ENCODE peak calls at places on chromosomes 4 and X, in five cellular contexts. H is fibroblast of villous mesenchyme, C is coronary artery, J is transverse colon, K is HFF-Myc. D is an unnamed sample.

GRCh38 chrX:107851215-107851614 is 25.5 kb downstream of the MID2 start:
- DNase-seq in J (no peak), C (no peak), K (no peak), H (no peak), D (no peak)

GRCh38 chr4:146957252-146957651 is 11.6 kb upstream of the TTC29 start:
- DNase-seq in H (peak), K (peak), J (no peak), C (no peak), D (no peak)

GRCh38 chr4:39631700-39632079 is 7.0 kb downstream of the SMIM14 start:
- DNase-seq in C (no peak), K (no peak), H (no peak), J (no peak), D (no peak)

GRCh38 chrX:15203694-15204093 is 66.2 kb downstream of the ASB9 start:
- DNase-seq in C (no peak), J (no peak), H (no peak), K (no peak), D (no peak)

GRCh38 chr4:151540728-151541437 is 131.9 kb downstream of the FHIP1A start:
- DNase-seq in K (peak), J (peak), H (peak), C (no peak), D (no peak)

GRCh38 chr4:16508968-16509367 is 282.7 kb upstream of the TAPT1 start:
- DNase-seq in J (no peak), H (no peak), K (no peak), C (no peak), D (no peak)

GRCh38 chr4:3822230-3822947 is 56.2 kb downstream of the ADRA2C start:
- DNase-seq in C (no peak), H (peak), J (peak), K (no peak), D (no peak)

GRCh38 chr4:186942745-186943606 is 219.3 kb upstream of the FAT1 start:
- DNase-seq in C (no peak), J (no peak), K (no peak), H (peak), D (no peak)

GRCh38 chr4:169400832-169401231 is 130.1 kb upstream of the SH3RF1 start:
- DNase-seq in J (no peak), K (no peak), H (no peak), C (no peak), D (no peak)

GRCh38 chr4:128298129-128298758 is 10.6 kb upstream of the PGRMC2 start:
- DNase-seq in J (peak), K (no peak), C (no peak), H (no peak), D (no peak)

GRCh38 chrX:19794690-19795089 is 92.7 kb downstream of the SH3KBP1 start:
- DNase-seq in C (no peak), K (no peak), J (no peak), H (no peak), D (no peak)

GRCh38 chr4:1383728-1384591 is 22.3 kb downstream of the NKX1-1 start:
- DNase-seq in C (no peak), J (no peak), H (no peak), K (no peak), D (no peak)

GRCh38 chr4:37434469-37434868 is 189.9 kb downstream of the NWD2 start:
- DNase-seq in K (no peak), C (no peak), J (no peak), H (peak), D (no peak)

GRCh38 chr4:140750470-140750869 is 5.7 kb downstream of the TBC1D9 start:
- DNase-seq in H (no peak), K (no peak), J (no peak), C (no peak), D (no peak)

GRCh38 chrX:18557879-18558278 is 114.0 kb downstream of the RS1 start:
- DNase-seq in J (no peak), H (no peak), K (no peak), C (no peak), D (no peak)

GRCh38 chr4:122010610-122011009 is 58.8 kb upstream of the TRPC3 start:
- DNase-seq in J (no peak), C (no peak), K (peak), H (no peak), D (no peak)

GRCh38 chr4:65508169-65508568 is 162.1 kb downstream of the EPHA5 start:
- DNase-seq in H (peak), J (no peak), C (no peak), K (no peak), D (no peak)

GRCh38 chr4:5865896-5866599 is 26.8 kb downstream of the CRMP1 start:
- DNase-seq in C (no peak), H (no peak), K (no peak), J (no peak), D (no peak)

GRCh38 chr4:113979157-113979972 is at the start of gene ARSJ:
- DNase-seq in K (peak), C (peak), H (peak), J (peak), D (peak)

GRCh38 chrX:20479896-20480295 is 213.2 kb upstream of the RPS6KA3 start:
- DNase-seq in H (no peak), C (no peak), K (no peak), J (no peak), D (no peak)

GRCh38 chr4:15153662-15154061 is 151.4 kb downstream of the CPEB2 start:
- DNase-seq in J (no peak), K (no peak), H (no peak), C (no peak), D (no peak)

GRCh38 chr4:15147709-15148651 is 145.7 kb downstream of the CPEB2 start:
- DNase-seq in K (no peak), J (no peak), C (no peak), H (no peak), D (no peak)

GRCh38 chr4:15149234-15149841 is 147.1 kb downstream of the CPEB2 start:
- DNase-seq in K (no peak), J (no peak), C (no peak), H (no peak), D (no peak)

GRCh38 chr4:15150636-15151432 is 148.6 kb downstream of the CPEB2 start:
- DNase-seq in K (no peak), C (no peak), H (no peak), J (no peak), D (no peak)

DNA sequence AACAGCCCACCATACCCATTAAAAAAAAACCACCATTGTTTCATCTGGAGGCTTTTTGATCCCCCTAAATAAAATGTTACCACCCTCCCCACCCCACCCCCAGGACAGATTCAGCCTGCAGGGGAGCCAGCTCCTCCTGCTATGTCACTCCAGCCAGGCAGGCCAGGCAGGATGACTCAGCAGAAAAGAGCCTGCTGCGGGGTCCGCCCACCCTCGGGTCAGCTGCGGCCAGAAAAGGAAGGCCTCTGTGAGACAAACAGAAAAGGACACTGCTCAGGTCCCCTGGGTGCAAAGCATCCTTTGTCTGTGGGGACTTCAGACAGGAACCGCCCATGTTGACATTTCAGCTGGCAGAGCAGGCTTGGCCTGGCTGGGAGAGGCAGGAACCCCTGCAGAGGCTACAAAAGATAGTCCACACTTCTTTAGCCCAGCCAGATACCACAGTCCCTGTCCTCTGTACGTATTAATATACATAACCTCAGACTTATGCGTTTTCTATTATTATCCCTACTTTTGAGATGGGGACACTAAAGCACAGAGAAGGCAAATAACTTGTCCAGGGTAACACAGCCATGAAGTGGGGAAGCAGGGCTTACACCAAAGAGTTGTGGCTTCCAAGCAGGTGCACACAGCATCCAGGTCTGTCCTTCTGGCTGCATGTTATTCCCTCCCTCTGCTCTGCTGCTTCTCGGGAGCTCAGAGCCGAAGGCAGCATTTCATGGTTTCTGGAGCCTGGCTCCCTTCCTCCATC is 147.7 kb downstream of the CPEB2 start:
- DNase-seq in J (peak), C (peak), K (peak), H (peak), D (peak)
- TF ChIP-seq CTCF in J (no peak), C (no peak), K (no peak), H (no peak), D (no peak)

DNA sequence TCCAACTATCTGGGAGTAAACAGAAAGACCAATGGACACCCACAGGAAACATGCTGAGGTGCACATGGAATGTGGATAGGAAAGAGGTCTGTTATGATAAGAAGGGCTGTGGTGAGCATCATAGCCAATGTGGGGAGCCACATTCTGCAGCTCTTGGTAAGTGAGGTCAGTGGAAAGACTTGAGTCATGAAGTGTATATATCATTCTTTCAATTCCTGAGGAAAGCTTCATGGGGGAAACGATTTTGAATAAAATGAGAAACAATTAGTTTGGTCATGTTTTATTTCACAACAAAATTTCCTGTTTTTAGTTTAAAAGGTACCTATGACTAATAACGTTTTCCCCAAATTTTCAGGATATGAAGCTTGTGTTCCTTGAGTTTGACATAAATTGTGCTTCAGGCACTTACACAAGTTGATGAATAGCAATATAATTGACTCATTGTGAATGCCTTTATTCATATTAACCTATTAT is 41.4 kb upstream of the RASSF6 start:
- DNase-seq in K (no peak), H (peak), J (no peak), C (no peak), D (no peak)
- TF ChIP-seq CTCF in K (no peak), H (no peak), J (no peak), C (no peak), D (no peak)

GRCh38 chr4:57639566-57640328 is 529.6 kb upstream of the IGFBP7 start:
- DNase-seq in C (no peak), J (peak), H (no peak), K (no peak), D (no peak)
- TF ChIP-seq CTCF in C (no peak), J (no peak), H (no peak), K (no peak), D (no peak)

DNA sequence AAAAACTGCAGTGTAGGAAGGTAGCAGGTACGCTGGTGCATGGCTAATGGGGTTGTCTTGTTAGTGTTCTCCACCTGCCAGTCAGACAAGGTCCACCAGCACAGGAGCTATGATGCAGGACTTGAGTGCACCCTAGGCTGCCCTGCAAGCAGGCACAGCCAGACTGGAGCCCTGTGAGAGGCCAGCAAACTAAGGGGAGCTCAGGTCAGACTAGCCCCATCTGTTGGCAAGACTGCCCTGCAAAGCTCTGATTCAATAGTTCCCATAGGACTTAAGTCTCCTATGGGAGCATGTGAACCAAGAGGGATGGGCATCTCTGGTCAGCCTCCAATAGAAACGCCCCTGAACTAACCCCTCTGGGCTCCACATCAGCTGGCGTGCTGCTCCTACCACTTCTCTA is 1307.3 kb downstream of the C4orf33 start:
- DNase-seq in J (no peak), C (no peak), H (no peak), K (no peak), D (no peak)
- TF ChIP-seq CTCF in J (no peak), C (no peak), H (no peak), K (no peak), D (no peak)